ENCODE peak calls at places on chromosomes 5 and 9, in seven cellular contexts. One of them, this sample, is unnamed.

GRCh38 chr9:138011951-138012500 is 134.4 kb downstream of the CACNA1B start:
- DNase-seq in GM23338: no peak
- DNase-seq in SK-N-SH: no peak
- DNase-seq in K562: peak
- DNase-seq in HCT116: no peak
- DNase-seq in HepG2: no peak
- DNase-seq in GM12878: no peak
- DNase-seq in this sample: no peak

GRCh38 chr5:40584054-40584453 is 95.7 kb upstream of the PTGER4 start:
- DNase-seq in GM23338: no peak
- DNase-seq in SK-N-SH: no peak
- DNase-seq in K562: no peak
- DNase-seq in HCT116: no peak
- DNase-seq in HepG2: no peak
- DNase-seq in GM12878: no peak
- DNase-seq in this sample: no peak

GRCh38 chr5:147509041-147509709 is 693 bp downstream of the DPYSL3 start:
- DNase-seq in GM23338: peak
- DNase-seq in SK-N-SH: peak
- DNase-seq in K562: no peak
- DNase-seq in HCT116: no peak
- DNase-seq in HepG2: no peak
- DNase-seq in GM12878: no peak
- DNase-seq in this sample: no peak

GRCh38 chr5:55062039-55062779 is 38.2 kb downstream of the GZMK start:
- DNase-seq in GM23338: no peak
- DNase-seq in SK-N-SH: no peak
- DNase-seq in K562: no peak
- DNase-seq in HCT116: no peak
- DNase-seq in HepG2: no peak
- DNase-seq in GM12878: no peak
- DNase-seq in this sample: no peak

GRCh38 chr9:113933671-113934070 is 57.6 kb downstream of the ZNF618 start:
- DNase-seq in GM23338: no peak
- DNase-seq in SK-N-SH: no peak
- DNase-seq in K562: no peak
- DNase-seq in HCT116: no peak
- DNase-seq in HepG2: no peak
- DNase-seq in GM12878: no peak
- DNase-seq in this sample: no peak

GRCh38 chr5:74953961-74954720 is 88.0 kb upstream of the FAM169A start:
- DNase-seq in GM23338: no peak
- DNase-seq in SK-N-SH: no peak
- DNase-seq in K562: no peak
- DNase-seq in HCT116: no peak
- DNase-seq in HepG2: peak
- DNase-seq in GM12878: no peak
- DNase-seq in this sample: no peak

GRCh38 chr5:84131372-84131771 is 253.3 kb downstream of the EDIL3 start:
- DNase-seq in GM23338: no peak
- DNase-seq in SK-N-SH: no peak
- DNase-seq in K562: no peak
- DNase-seq in HCT116: no peak
- DNase-seq in HepG2: no peak
- DNase-seq in GM12878: no peak
- DNase-seq in this sample: no peak

GRCh38 chr5:137220523-137220927 is 278.6 kb downstream of the SPOCK1 start:
- DNase-seq in GM23338: peak
- DNase-seq in SK-N-SH: peak
- DNase-seq in K562: peak
- DNase-seq in HCT116: peak
- DNase-seq in HepG2: peak
- DNase-seq in GM12878: no peak
- DNase-seq in this sample: peak

GRCh38 chr9:107487521-107488399 is 1.8 kb downstream of the KLF4 start:
- DNase-seq in GM23338: peak
- DNase-seq in SK-N-SH: peak
- DNase-seq in K562: no peak
- DNase-seq in HCT116: no peak
- DNase-seq in HepG2: no peak
- DNase-seq in GM12878: no peak
- DNase-seq in this sample: peak

GRCh38 chr5:13662646-13663045 is 281.8 kb downstream of the DNAH5 start:
- DNase-seq in GM23338: no peak
- DNase-seq in SK-N-SH: no peak
- DNase-seq in K562: no peak
- DNase-seq in HCT116: no peak
- DNase-seq in HepG2: no peak
- DNase-seq in GM12878: no peak
- DNase-seq in this sample: no peak

GRCh38 chr5:138676556-138677193 is 76.5 kb upstream of the CTNNA1 start:
- DNase-seq in GM23338: no peak
- DNase-seq in SK-N-SH: no peak
- DNase-seq in K562: no peak
- DNase-seq in HCT116: no peak
- DNase-seq in HepG2: no peak
- DNase-seq in GM12878: no peak
- DNase-seq in this sample: no peak

GRCh38 chr9:124355941-124356744 is 59.1 kb downstream of the PSMB7 start:
- DNase-seq in GM23338: no peak
- DNase-seq in SK-N-SH: no peak
- DNase-seq in K562: no peak
- DNase-seq in HCT116: no peak
- DNase-seq in HepG2: no peak
- DNase-seq in GM12878: no peak
- DNase-seq in this sample: no peak

GRCh38 chr9:124358617-124359016 is 56.6 kb downstream of the PSMB7 start:
- DNase-seq in GM23338: no peak
- DNase-seq in SK-N-SH: no peak
- DNase-seq in K562: no peak
- DNase-seq in HCT116: no peak
- DNase-seq in HepG2: no peak
- DNase-seq in GM12878: no peak
- DNase-seq in this sample: no peak

GRCh38 chr9:124357591-124358361 is 57.5 kb downstream of the PSMB7 start:
- DNase-seq in GM23338: peak
- DNase-seq in SK-N-SH: no peak
- DNase-seq in K562: no peak
- DNase-seq in HCT116: no peak
- DNase-seq in HepG2: no peak
- DNase-seq in GM12878: no peak
- DNase-seq in this sample: no peak

GRCh38 chr9:124355032-124355940 is 60.0 kb downstream of the PSMB7 start:
- DNase-seq in GM23338: no peak
- DNase-seq in SK-N-SH: no peak
- DNase-seq in K562: no peak
- DNase-seq in HCT116: no peak
- DNase-seq in HepG2: no peak
- DNase-seq in GM12878: no peak
- DNase-seq in this sample: no peak

DNA sequence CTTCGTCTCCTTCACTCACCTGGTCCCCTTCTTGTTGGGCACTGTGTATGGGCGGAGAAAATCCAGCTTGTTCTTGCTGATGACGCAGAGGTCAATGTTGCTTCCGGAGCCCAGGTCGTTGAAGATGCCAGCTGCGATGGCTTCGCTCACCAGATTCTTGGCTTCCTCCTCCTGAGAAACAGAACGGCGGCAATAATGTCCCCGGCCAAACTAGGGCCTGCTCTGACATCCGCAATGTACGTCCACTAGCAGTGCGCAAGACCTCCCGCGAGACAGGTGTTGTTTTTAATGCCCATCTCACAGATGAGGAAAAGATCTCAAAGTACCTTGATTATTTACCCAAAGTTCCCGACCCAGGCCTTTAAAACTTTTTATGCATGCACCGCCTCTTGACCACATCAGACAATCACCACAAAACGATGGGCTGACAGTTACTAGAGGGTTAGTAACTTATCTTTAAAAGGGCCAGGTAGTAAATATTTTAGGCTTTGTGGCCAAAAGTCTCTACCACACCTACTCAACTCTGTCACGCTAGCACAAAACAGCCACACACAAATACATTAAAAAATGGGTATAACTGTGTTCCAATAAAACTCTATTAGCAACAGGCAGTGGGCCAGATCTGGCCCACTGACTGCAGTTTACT is 58.4 kb downstream of the PSMB7 start:
- DNase-seq in GM23338: no peak
- DNase-seq in SK-N-SH: no peak
- DNase-seq in K562: no peak
- DNase-seq in HCT116: no peak
- DNase-seq in HepG2: no peak
- DNase-seq in GM12878: no peak
- DNase-seq in this sample: no peak
- TF ChIP-seq POLR2AphosphoS5 in GM23338: no peak
- TF ChIP-seq POLR2AphosphoS5 in SK-N-SH: no peak
- TF ChIP-seq POLR2AphosphoS5 in K562: no peak
- TF ChIP-seq POLR2AphosphoS5 in HCT116: no peak
- TF ChIP-seq POLR2AphosphoS5 in HepG2: no peak
- TF ChIP-seq POLR2AphosphoS5 in GM12878: peak
- TF ChIP-seq POLR2AphosphoS5 in this sample: no peak

DNA sequence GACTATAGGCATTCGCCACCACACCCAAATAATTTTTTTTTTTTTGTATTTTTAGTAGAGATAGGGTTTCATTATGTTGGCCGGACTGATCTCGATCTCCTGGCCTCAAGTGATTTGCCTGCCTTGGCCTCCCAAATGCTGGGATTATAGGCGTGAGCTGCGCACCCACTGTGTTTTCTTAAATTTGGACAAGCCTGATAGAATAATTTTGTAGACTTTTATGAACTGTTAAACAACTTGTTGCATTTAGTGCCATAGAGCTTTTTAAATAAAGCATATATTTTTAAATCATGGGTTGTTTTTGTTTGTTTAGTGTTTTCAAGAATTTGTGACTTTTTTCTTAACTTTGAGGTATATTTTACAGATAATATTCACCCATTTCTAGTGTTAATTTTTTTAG is 4.8 kb downstream of the PHAX start:
- DNase-seq in GM23338: no peak
- DNase-seq in SK-N-SH: no peak
- DNase-seq in K562: no peak
- DNase-seq in HCT116: no peak
- DNase-seq in HepG2: no peak
- DNase-seq in GM12878: no peak
- DNase-seq in this sample: no peak
- H3K4me2 ChIP-seq in GM23338: peak
- H3K4me2 ChIP-seq in SK-N-SH: peak
- H3K4me2 ChIP-seq in K562: no peak
- H3K4me2 ChIP-seq in HCT116: no peak
- H3K4me2 ChIP-seq in HepG2: peak
- H3K4me2 ChIP-seq in GM12878: no peak
- H3K4me2 ChIP-seq in this sample: no peak

GRCh38 chr5:124745367-124746251 is 830 bp downstream of the ZNF608 start:
- DNase-seq in GM23338: no peak
- DNase-seq in SK-N-SH: no peak
- DNase-seq in K562: no peak
- DNase-seq in HCT116: no peak
- DNase-seq in HepG2: no peak
- DNase-seq in GM12878: no peak
- DNase-seq in this sample: peak

GRCh38 chr5:124746252-124746915 is at the start of gene ZNF608:
- DNase-seq in GM23338: peak
- DNase-seq in SK-N-SH: no peak
- DNase-seq in K562: no peak
- DNase-seq in HCT116: no peak
- DNase-seq in HepG2: peak
- DNase-seq in GM12878: no peak
- DNase-seq in this sample: peak

GRCh38 chr5:124748687-124749594 is 2.5 kb upstream of the ZNF608 start:
- DNase-seq in GM23338: peak
- DNase-seq in SK-N-SH: peak
- DNase-seq in K562: peak
- DNase-seq in HCT116: peak
- DNase-seq in HepG2: peak
- DNase-seq in GM12878: peak
- DNase-seq in this sample: peak

GRCh38 chr5:124746916-124747769 is 704 bp upstream of the ZNF608 start:
- DNase-seq in GM23338: peak
- DNase-seq in SK-N-SH: peak
- DNase-seq in K562: no peak
- DNase-seq in HCT116: peak
- DNase-seq in HepG2: peak
- DNase-seq in GM12878: peak
- DNase-seq in this sample: peak

GRCh38 chr5:124747770-124748686 is 1.6 kb upstream of the ZNF608 start:
- DNase-seq in GM23338: no peak
- DNase-seq in SK-N-SH: no peak
- DNase-seq in K562: no peak
- DNase-seq in HCT116: no peak
- DNase-seq in HepG2: no peak
- DNase-seq in GM12878: peak
- DNase-seq in this sample: no peak
- H3K27ac ChIP-seq in GM23338: peak
- H3K27ac ChIP-seq in SK-N-SH: peak
- H3K27ac ChIP-seq in K562: no peak
- H3K27ac ChIP-seq in HCT116: peak
- H3K27ac ChIP-seq in HepG2: peak
- H3K27ac ChIP-seq in GM12878: peak
- H3K27ac ChIP-seq in this sample: peak

GRCh38 chr5:102916114-102916513 is 161.0 kb downstream of the PAM start:
- DNase-seq in GM23338: no peak
- DNase-seq in SK-N-SH: no peak
- DNase-seq in K562: no peak
- DNase-seq in HCT116: peak
- DNase-seq in HepG2: no peak
- DNase-seq in GM12878: no peak
- DNase-seq in this sample: no peak

GRCh38 chr5:102922111-102922510 is 167.0 kb downstream of the PAM start:
- DNase-seq in GM23338: peak
- DNase-seq in SK-N-SH: no peak
- DNase-seq in K562: no peak
- DNase-seq in HCT116: no peak
- DNase-seq in HepG2: no peak
- DNase-seq in GM12878: no peak
- DNase-seq in this sample: no peak

GRCh38 chr5:102921341-102922047 is 166.4 kb downstream of the PAM start:
- DNase-seq in GM23338: no peak
- DNase-seq in SK-N-SH: no peak
- DNase-seq in K562: no peak
- DNase-seq in HCT116: no peak
- DNase-seq in HepG2: no peak
- DNase-seq in GM12878: no peak
- DNase-seq in this sample: no peak

GRCh38 chr5:102922839-102923477 is 167.9 kb downstream of the PAM start:
- DNase-seq in GM23338: no peak
- DNase-seq in SK-N-SH: peak
- DNase-seq in K562: no peak
- DNase-seq in HCT116: no peak
- DNase-seq in HepG2: no peak
- DNase-seq in GM12878: no peak
- DNase-seq in this sample: peak

DNA sequence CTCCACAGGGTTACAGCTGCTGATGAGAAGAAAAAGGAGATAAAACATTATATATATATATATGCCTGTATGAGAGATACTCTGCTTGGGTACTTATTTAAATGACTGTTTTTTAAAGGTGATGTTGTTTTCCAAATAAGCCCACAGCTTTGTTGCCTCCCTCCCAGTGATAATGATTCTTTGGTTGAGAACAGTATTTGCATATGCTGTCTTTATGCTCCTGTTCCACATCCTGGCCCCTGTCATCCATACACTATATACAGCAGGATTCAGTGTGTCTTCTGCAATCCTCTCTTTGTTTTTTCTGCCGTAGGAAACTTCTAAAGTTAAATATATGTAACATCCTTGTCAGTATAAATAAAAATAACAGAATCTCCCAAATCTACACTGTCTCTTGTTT is 164.1 kb downstream of the PAM start:
- DNase-seq in GM23338: no peak
- DNase-seq in SK-N-SH: no peak
- DNase-seq in K562: no peak
- DNase-seq in HCT116: no peak
- DNase-seq in HepG2: no peak
- DNase-seq in GM12878: no peak
- DNase-seq in this sample: no peak
- TF ChIP-seq POLR2AphosphoS5 in GM23338: no peak
- TF ChIP-seq POLR2AphosphoS5 in SK-N-SH: no peak
- TF ChIP-seq POLR2AphosphoS5 in K562: no peak
- TF ChIP-seq POLR2AphosphoS5 in HCT116: no peak
- TF ChIP-seq POLR2AphosphoS5 in HepG2: no peak
- TF ChIP-seq POLR2AphosphoS5 in GM12878: no peak
- TF ChIP-seq POLR2AphosphoS5 in this sample: no peak

This sample was measured in endothelial cell of umbilical vein.